ENCODE peak calls at places on chromosome 17, in four cellular contexts. H is H1, K is GM12878, F is K562. Y is an unnamed sample.

GRCh38 chr17:71423871-71424546 is 696.8 kb upstream of the SOX9 start:
- DNase-seq in H (no peak), K (no peak), F (no peak), Y (no peak)

GRCh38 chr17:60457148-60457547 is 34.9 kb downstream of the CHCT1 start:
- DNase-seq in H (no peak), K (no peak), F (no peak), Y (no peak)

GRCh38 chr17:79907855-79908254 is 68.6 kb upstream of the CBX4 start:
- DNase-seq in H (no peak), K (no peak), F (no peak), Y (no peak)

GRCh38 chr17:42288078-42288984 is at the start of gene STAT5A:
- DNase-seq in H (peak; percentile 84), K (no peak), F (peak; percentile 57), Y (peak; percentile 40)

GRCh38 chr17:9886141-9886930 is 18.7 kb downstream of the RCVRN start:
- DNase-seq in H (no peak), K (no peak), F (no peak), Y (no peak)

GRCh38 chr17:48004973-48005372 is 32.6 kb downstream of the COPZ2 start:
- DNase-seq in H (no peak), K (no peak), F (no peak), Y (no peak)

GRCh38 chr17:15247891-15248529 is 17.1 kb downstream of the PMP22 start:
- DNase-seq in H (no peak), K (no peak), F (no peak), Y (no peak)

GRCh38 chr17:6568186-6568758 is 11.9 kb upstream of the PITPNM3 start:
- DNase-seq in H (peak; percentile 45), K (no peak), F (no peak), Y (no peak)

GRCh38 chr17:78263063-78263735 is 31.8 kb downstream of the TMEM235 start:
- DNase-seq in H (peak; percentile 49), K (no peak), F (peak; percentile 88), Y (peak; percentile 43)

GRCh38 chr17:10323812-10324610 is 48.8 kb downstream of the MYH13 start:
- DNase-seq in H (no peak), K (no peak), F (no peak), Y (no peak)

GRCh38 chr17:77184474-77184873 is 43.7 kb downstream of the SEC14L1 start:
- DNase-seq in H (no peak), K (no peak), F (no peak), Y (no peak)

GRCh38 chr17:49360796-49361128 is 1.3 kb downstream of the ZNF652 start:
- DNase-seq in H (no peak), K (no peak), F (no peak), Y (no peak)
- TF ChIP-seq POLR2AphosphoS5 in H (no peak), K (no peak), F (no peak), Y (no peak)

DNA sequence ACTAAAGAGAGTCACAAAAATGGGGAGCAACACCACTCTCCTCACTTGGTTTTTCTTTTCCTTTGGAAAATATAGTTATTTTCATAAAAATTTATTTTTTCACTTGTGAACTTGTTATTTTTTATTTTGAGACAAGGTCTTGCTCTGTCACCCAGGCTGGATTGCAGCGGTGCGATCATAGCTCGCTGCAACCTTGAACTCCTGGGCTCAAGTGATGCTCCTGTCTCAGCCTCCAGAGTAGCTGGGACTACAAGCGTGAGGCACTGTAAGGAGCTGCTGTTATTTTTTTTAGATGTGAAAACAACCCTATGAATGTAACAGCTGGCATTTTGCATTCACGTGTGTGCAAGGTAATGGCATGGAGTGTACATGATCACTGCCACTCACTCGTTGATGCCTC is 24.9 kb downstream of the LRRC75A start:
- DNase-seq in H (no peak), K (no peak), F (no peak), Y (no peak)
- TF ChIP-seq SP1 in H (no peak), K (no peak), F (no peak), Y (no peak)

GRCh38 chr17:65320856-65321255 is 183.7 kb downstream of the RGS9 start:
- DNase-seq in H (no peak), K (no peak), F (no peak), Y (no peak)
- TF ChIP-seq EP300 in H (no peak), K (no peak), F (no peak), Y (no peak)

GRCh38 chr17:81858967-81859905 is 1.1 kb downstream of the P4HB start:
- DNase-seq in H (no peak), K (no peak), F (no peak), Y (no peak)

GRCh38 chr17:81863123-81863675 is 2.9 kb upstream of the P4HB start:
- DNase-seq in H (no peak), K (no peak), F (no peak), Y (no peak)

GRCh38 chr17:81858170-81858966 is 2.0 kb downstream of the P4HB start:
- DNase-seq in H (no peak), K (no peak), F (no peak), Y (no peak)

GRCh38 chr17:81860756-81861568 is 627 bp upstream of the P4HB start:
- DNase-seq in H (peak; percentile 99), K (peak; percentile 100), F (peak; percentile 99), Y (peak; percentile 100)

DNA sequence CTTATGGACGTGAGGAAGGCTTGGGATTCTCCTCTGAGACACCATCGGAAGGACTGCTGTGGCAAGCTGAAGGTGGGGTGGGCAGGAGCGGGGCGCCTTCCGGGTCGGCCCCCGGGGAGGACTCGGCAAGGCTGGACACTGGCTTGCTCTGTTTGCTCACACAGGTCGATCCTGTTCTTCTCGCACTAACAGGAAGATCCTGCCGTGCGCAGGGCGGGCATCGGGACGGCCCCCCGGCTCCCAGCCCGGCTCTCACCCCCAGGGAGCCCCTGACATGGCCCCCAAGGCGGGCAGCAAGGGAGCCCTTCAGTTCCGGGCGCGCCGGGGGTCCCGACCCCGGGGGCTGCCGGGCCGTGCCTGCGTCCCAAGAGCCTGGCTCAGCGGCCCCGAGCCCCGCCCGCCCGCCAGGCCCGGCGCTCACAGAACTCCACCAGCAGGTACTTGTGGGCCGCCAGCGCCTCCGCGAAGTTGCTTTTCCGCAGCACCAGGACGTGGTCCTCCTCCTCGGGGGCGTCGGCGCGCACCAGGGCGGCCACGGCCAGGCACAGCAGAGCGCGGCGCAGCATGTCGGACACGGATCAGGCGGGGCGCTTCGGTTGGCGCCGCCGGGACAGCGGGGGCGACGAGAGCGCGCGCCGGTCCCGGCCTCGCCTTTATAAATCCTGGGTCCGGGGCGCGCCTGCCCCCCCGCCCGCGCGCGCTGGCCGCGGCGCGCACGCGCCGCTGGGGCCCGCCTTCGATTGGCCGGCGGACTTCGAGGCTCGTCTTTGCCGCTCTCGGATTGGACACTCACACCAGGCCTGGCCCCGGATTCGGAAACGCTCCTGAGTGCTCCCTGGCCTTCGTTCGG is at the start of gene P4HB:
- DNase-seq in H (peak; percentile 93), K (no peak), F (no peak), Y (no peak)
- TF ChIP-seq POLR2AphosphoS5 in H (peak; percentile 72), K (peak; percentile 95), F (peak; percentile 85), Y (peak; percentile 97)

DNA sequence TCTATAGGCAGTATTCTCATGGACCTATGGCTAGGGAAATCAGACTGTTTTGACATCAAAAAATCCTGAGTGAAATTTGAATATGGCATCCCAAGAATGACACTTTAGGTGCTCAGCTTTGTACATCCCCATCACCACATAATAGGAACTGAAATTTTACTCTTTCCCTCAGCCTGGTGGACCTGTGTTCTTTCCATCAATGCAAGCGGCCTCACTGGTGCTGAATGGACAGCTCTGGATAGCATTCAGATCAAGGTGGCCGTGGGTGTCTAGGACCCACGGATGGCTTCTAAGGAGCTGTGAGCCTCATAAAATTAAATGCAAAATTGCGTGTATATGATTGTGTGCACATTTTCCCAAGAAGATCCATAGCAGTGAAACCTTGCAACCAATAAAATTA is 152.6 kb downstream of the MAP2K6 start:
- DNase-seq in H (no peak), K (no peak), F (no peak), Y (no peak)
- TF ChIP-seq SP1 in H (no peak), K (no peak), F (no peak), Y (no peak)